ENCODE peak calls at places on chromosome 2, in nine cellular contexts. P, S, A, O, Z, W, Q, C and M are unnamed samples.

GRCh38 chr2:63849381-63850203 is 7.9 kb downstream of the UGP2 start:
- DNase-seq in P (no peak), S (no peak), A (peak; percentile 81), O (no peak), Z (no peak), W (no peak), Q (no peak), C (no peak), M (no peak)

GRCh38 chr2:224997802-224998201 is 44.5 kb downstream of the DOCK10 start:
- DNase-seq in P (no peak), S (no peak), A (no peak), O (no peak), Z (no peak), W (no peak), Q (no peak), C (no peak), M (no peak)

GRCh38 chr2:185745864-185746859 is 7.6 kb downstream of the FSIP2 start:
- DNase-seq in P (no peak), S (peak; percentile 92), A (no peak), O (no peak), Z (no peak), W (no peak), Q (no peak), C (no peak), M (no peak)

GRCh38 chr2:54081574-54081973 is 33.8 kb upstream of the ACYP2 start:
- DNase-seq in P (no peak), S (peak; percentile 59), A (no peak), O (no peak), Z (no peak), W (peak; percentile 81), Q (no peak), C (no peak), M (no peak)

GRCh38 chr2:196131384-196131861 is 40.0 kb downstream of the STK17B start:
- DNase-seq in P (no peak), S (peak; percentile 71), A (peak; percentile 85), O (no peak), Z (no peak), W (no peak), Q (no peak), C (peak; percentile 48), M (no peak)

GRCh38 chr2:85413592-85414421 is 3.6 kb upstream of the CAPG start:
- DNase-seq in P (peak; percentile 49), S (no peak), A (peak; percentile 80), O (no peak), Z (no peak), W (no peak), Q (no peak), C (no peak), M (no peak)

GRCh38 chr2:195535911-195536522 is 121.0 kb upstream of the SLC39A10 start:
- DNase-seq in P (no peak), S (no peak), A (no peak), O (no peak), Z (no peak), W (no peak), Q (peak; percentile 90), C (peak; percentile 61), M (no peak)

GRCh38 chr2:40371525-40372277 is 80.2 kb downstream of the SLC8A1 start:
- DNase-seq in P (peak; percentile 84), S (peak; percentile 61), A (peak; percentile 50), O (peak; percentile 76), Z (no peak), W (peak; percentile 49), Q (no peak), C (no peak), M (peak; percentile 45)

GRCh38 chr2:70144443-70145167 is 46.2 kb downstream of the C2orf42 start:
- DNase-seq in P (no peak), S (no peak), A (peak; percentile 42), O (no peak), Z (no peak), W (no peak), Q (peak; percentile 72), C (no peak), M (no peak)

GRCh38 chr2:70143314-70144150 is 47.3 kb downstream of the C2orf42 start:
- DNase-seq in P (peak; percentile 30), S (peak; percentile 57), A (peak; percentile 68), O (no peak), Z (no peak), W (no peak), Q (peak; percentile 87), C (no peak), M (no peak)

GRCh38 chr2:70142590-70143313 is 48.1 kb downstream of the C2orf42 start:
- DNase-seq in P (peak; percentile 99), S (peak; percentile 100), A (peak; percentile 100), O (peak; percentile 97), Z (peak; percentile 88), W (peak; percentile 85), Q (peak; percentile 100), C (peak; percentile 100), M (peak; percentile 99)

GRCh38 chr2:70141754-70142589 is 48.8 kb downstream of the C2orf42 start:
- DNase-seq in P (no peak), S (no peak), A (peak; percentile 87), O (no peak), Z (no peak), W (no peak), Q (no peak), C (peak; percentile 55), M (no peak)

DNA sequence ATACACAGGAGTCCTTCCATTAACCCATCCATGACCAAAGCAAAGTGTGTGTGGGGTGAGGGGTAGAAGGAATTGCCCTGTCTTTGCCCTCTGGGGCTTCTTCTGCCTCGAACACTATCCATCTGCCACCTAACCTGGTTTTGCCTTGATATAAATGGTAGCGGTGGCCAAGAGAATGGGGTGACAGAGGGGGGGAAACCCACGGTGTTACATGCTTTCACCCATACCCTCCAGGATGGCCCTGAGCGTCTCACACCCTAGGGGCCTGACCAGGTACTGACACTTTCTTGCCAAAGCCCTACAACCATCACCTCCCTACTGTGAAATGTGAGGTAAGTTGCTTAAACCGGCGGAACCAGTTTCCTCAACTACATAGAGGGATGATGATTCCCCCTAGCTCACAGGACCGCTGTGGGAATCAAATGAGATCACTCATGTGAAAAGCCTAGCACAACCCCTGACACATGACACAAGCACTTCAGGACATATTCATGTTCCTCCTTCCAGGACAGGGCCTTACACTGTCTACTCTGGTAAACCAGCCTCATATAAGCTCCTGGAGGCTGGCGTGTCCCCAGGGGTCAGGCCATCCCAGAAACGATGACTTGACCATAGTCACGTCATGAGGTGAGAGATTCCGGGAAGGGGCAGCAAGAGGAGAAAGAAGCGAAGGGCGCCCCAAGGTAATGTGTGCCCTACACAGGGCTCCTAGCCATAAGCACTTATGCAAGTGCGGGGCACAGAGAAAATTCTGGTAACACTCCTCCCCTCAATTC is 49.7 kb downstream of the C2orf42 start:
- DNase-seq in P (no peak), S (peak; percentile 96), A (peak; percentile 95), O (no peak), Z (no peak), W (peak; percentile 84), Q (peak; percentile 86), C (no peak), M (no peak)
- TF ChIP-seq CTCF in P (no peak), S (peak; percentile 62), A (peak; percentile 78), O (no peak), Z (peak; percentile 21), W (peak; percentile 35), Q (peak; percentile 52), C (peak; percentile 58), M (peak; percentile 26)

DNA sequence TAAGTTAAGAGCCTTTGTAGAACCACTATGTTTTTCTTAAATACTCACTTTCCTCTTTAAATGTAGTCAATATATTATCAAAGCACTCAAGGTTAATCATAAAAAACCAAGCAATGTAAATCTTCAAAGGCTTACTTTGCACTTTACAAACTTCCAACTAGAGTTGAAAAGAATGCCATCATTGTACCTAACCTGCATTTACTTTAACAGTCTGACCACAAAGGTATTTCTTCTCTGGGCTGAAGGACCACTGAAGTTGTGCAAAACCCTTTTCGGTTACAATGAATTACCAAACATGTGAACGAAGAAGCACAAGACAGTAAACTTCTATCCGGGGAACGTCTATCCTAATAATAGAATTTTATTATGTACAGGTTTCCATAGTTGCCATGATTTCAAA is 3.0 kb downstream of the HNRNPLL start:
- DNase-seq in P (no peak), S (peak; percentile 52), A (no peak), O (no peak), Z (no peak), W (no peak), Q (no peak), C (no peak), M (no peak)
- H3K4me3 ChIP-seq in P (peak overlapping the region; percentile 75), S (peak overlapping the region; percentile 84), A (peak overlapping the region; percentile 98), O (peak overlapping the region; percentile 55), Z (peak overlapping the region; percentile 30), W (peak overlapping the region; percentile 1), Q (no peak overlapping the region), C (no peak overlapping the region), M (peak overlapping the region; percentile 81)

GRCh38 chr2:47076586-47077441 is 78.3 kb downstream of the STPG4 start:
- DNase-seq in P (peak; percentile 96), S (peak; percentile 99), A (no peak), O (peak; percentile 84), Z (peak; percentile 92), W (peak; percentile 95), Q (no peak), C (no peak), M (peak; percentile 87)

GRCh38 chr2:47073641-47074040 is 81.5 kb downstream of the STPG4 start:
- DNase-seq in P (no peak), S (no peak), A (no peak), O (no peak), Z (no peak), W (no peak), Q (peak; percentile 71), C (no peak), M (no peak)

GRCh38 chr2:47076126-47076506 is 79.0 kb downstream of the STPG4 start:
- DNase-seq in P (no peak), S (no peak), A (no peak), O (no peak), Z (no peak), W (no peak), Q (no peak), C (no peak), M (no peak)

GRCh38 chr2:47074691-47075090 is 80.4 kb downstream of the STPG4 start:
- DNase-seq in P (no peak), S (no peak), A (no peak), O (no peak), Z (no peak), W (no peak), Q (no peak), C (no peak), M (no peak)

DNA sequence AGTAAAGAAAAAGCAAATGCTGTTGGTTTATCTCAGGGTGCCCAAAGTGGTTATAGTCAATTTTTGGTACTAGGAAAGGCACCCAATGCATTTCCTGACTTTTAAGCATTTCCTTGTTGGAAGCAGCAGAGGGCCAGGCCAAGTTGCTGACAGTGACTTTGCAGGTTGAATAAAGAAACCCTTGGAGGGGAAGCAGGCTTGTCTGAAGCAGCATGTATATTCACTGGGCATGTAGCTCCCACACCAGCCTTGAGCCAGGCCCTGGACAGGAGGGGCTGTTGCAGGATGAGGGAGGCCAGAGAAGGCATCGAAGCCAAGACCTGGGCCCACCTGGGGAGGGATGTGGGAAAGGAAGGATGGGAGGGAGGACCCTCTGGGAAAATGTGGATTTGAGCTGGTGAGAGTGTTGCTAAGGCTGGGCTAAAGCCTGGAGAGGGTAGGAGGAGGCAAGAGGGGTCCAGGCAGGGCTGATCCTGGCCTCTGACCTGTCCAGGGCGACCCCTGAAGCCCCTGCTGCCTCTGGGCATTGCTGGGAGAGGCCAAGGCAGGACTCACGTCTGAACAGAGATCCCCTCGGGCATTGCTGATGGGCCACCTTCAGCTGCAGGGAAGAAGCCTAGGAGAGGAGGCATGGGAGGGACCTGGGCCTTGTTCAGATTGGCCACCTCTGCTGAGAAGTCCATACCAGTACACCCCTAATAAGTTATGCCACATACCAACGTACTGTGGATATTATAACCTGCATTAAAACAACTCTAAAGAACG is 79.6 kb downstream of the STPG4 start:
- DNase-seq in P (no peak), S (peak; percentile 19), A (no peak), O (no peak), Z (no peak), W (no peak), Q (no peak), C (no peak), M (no peak)
- TF ChIP-seq CTCF in P (no peak), S (no peak), A (peak; percentile 26), O (no peak), Z (no peak), W (no peak), Q (no peak), C (no peak), M (no peak)

DNA sequence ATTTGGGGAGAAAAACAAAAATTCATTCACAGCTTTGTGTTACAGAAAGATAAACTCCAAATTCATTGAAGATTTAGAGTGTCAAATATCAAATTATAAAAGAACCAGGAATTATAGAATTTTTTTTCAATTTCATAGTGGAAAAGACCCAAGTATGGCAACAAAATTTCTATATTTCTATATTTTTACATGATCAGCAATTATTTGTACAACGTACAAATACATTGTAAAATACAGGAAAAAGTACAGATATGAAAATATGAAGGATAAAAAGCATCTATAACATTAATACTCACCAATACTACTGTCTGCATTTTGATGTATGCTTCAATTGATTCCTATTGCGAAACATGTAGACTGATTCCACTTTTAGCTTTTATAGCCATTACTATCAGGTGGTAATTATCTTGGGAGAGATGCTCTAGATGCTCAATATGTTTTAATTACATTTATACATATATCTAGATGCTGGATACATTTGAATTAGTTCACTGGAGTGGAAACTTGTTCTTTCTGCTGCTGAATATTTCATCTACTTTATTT is 4.0 kb downstream of the SH3YL1 start:
- DNase-seq in P (no peak), S (no peak), A (no peak), O (no peak), Z (no peak), W (no peak), Q (no peak), C (no peak), M (no peak)
- H3K4me3 ChIP-seq in P (no peak overlapping the region), S (no peak overlapping the region), A (no peak overlapping the region), O (no peak overlapping the region), Z (no peak overlapping the region), W (no peak overlapping the region), Q (no peak overlapping the region), C (no peak overlapping the region), M (no peak overlapping the region)